ENCODE peak calls at places on chromosomes 2 and 18, in ten cellular contexts. B, L, U, E, N, P, V, D, W and F are unnamed samples.
A peak's percentile ranks its signal among the peaks of the same experiment; 100 is the strongest.

GRCh38 chr18:67710639-67711038 is 194.1 kb upstream of the DSEL start:
- DNase-seq in B (no peak), L (peak; percentile 6), U (no peak), E (no peak), N (no peak), P (no peak), V (no peak), D (no peak), W (no peak), F (peak; percentile 2)

GRCh38 chr2:18961991-18962421 is 372.6 kb upstream of the NT5C1B start:
- DNase-seq in B (no peak), L (no peak), U (no peak), E (no peak), N (no peak), P (no peak), V (no peak), D (no peak), W (no peak), F (no peak)

GRCh38 chr18:58842978-58843661 is 21.6 kb upstream of the ZNF532 start:
- DNase-seq in B (no peak), L (no peak), U (no peak), E (no peak), N (no peak), P (no peak), V (no peak), D (peak; percentile 43), W (no peak), F (no peak)

GRCh38 chr2:144414324-144414845 is 105.5 kb downstream of the ZEB2 start:
- DNase-seq in B (no peak), L (no peak), U (no peak), E (no peak), N (peak; percentile 75), P (no peak), V (no peak), D (peak; percentile 64), W (no peak), F (no peak)

GRCh38 chr18:63022429-63023022 is 297.0 kb downstream of the BCL2 start:
- DNase-seq in B (no peak), L (no peak), U (no peak), E (no peak), N (no peak), P (no peak), V (no peak), D (no peak), W (no peak), F (peak; percentile 28)

GRCh38 chr2:234512884-234513669 is 16.2 kb upstream of the ARL4C start:
- DNase-seq in B (no peak), L (no peak), U (no peak), E (no peak), N (no peak), P (no peak), V (no peak), D (peak; percentile 56), W (no peak), F (no peak)

GRCh38 chr2:185108588-185108987 is 510.3 kb downstream of the ZNF804A start:
- DNase-seq in B (no peak), L (peak; percentile 45), U (no peak), E (no peak), N (no peak), P (no peak), V (no peak), D (peak; percentile 1), W (peak; percentile 23), F (no peak)

GRCh38 chr2:46648141-46648742 is 168.9 kb downstream of the TMEM247 start:
- DNase-seq in B (no peak), L (no peak), U (no peak), E (no peak), N (no peak), P (no peak), V (no peak), D (no peak), W (no peak), F (no peak)